ENCODE peak calls at places on chromosomes 7 and 10, in four cellular contexts. K, V, I and X are unnamed samples.
A peak's percentile ranks its signal among the peaks of the same experiment; 100 is the strongest.

GRCh38 chr7:138001529-138002095 is at the start of gene CREB3L2:
- DNase-seq in I (no peak), V (peak; percentile 57), K (peak; percentile 79), X (peak; percentile 30)

GRCh38 chr7:129644634-129645230 is 33.2 kb downstream of the NRF1 start:
- DNase-seq in I (no peak), K (peak; percentile 71), V (peak; percentile 68), X (no peak)

GRCh38 chr7:19377611-19378339 is 232.6 kb upstream of the FERD3L start:
- DNase-seq in V (peak; percentile 90), K (no peak), I (no peak), X (no peak)

GRCh38 chr10:83539528-83540308 is 599.6 kb upstream of the GHITM start:
- DNase-seq in K (no peak), I (peak; percentile 74), V (no peak), X (no peak)

GRCh38 chr7:158683541-158683940 is 21.1 kb downstream of the NCAPG2 start:
- DNase-seq in V (peak; percentile 26), K (no peak), I (no peak), X (no peak)

GRCh38 chr7:115600196-115600595 is 430.4 kb downstream of the TFEC start:
- DNase-seq in I (no peak), K (no peak), V (peak; percentile 28), X (no peak)

GRCh38 chr10:128263891-128264688 is 137.9 kb upstream of the MKI67 start:
- DNase-seq in I (no peak), V (peak; percentile 25), K (peak; percentile 50), X (peak; percentile 33)

GRCh38 chr7:158024881-158025280 is 562.7 kb downstream of the PTPRN2 start:
- DNase-seq in K (no peak), V (no peak), I (no peak), X (no peak)

GRCh38 chr7:130950741-130951140 is 216.7 kb upstream of the KLF14 start:
- DNase-seq in I (no peak), V (no peak), K (no peak), X (no peak)

GRCh38 chr7:130949550-130949949 is 215.5 kb upstream of the KLF14 start:
- DNase-seq in K (no peak), I (no peak), V (no peak), X (no peak)

GRCh38 chr7:130947792-130948580 is 214.0 kb upstream of the KLF14 start:
- DNase-seq in I (no peak), V (no peak), K (no peak), X (no peak)

GRCh38 chr7:130950054-130950453 is 216.0 kb upstream of the KLF14 start:
- DNase-seq in I (no peak), V (no peak), K (no peak), X (no peak)

DNA sequence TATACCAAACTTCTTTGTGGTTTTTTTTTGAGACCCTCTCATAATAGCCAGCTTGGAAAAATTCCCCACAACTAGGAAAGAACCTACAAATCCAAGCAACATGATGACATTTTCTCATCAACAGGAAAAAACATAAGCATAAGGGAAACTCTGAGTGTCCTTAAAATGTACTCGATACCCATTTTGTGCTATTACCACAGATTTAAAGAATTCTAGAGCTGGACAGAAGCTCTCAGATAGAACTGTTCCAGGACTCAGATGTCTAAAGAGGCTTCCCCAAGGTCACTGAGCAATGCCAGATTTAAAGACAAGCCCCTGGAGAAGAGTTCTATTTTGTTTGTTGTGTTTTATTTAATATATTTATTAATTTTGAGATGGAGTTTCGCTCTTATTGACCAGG is 214.9 kb upstream of the KLF14 start:
- DNase-seq in V (no peak), K (no peak), I (no peak), X (no peak)
- TF ChIP-seq ELK1 in V (no peak), K (no peak), I (no peak), X (no peak)

GRCh38 chr10:1538531-1539061 is 198.7 kb downstream of the ADARB2 start:
- DNase-seq in K (no peak), I (no peak), V (no peak), X (no peak)

GRCh38 chr10:1539216-1539615 is 198.1 kb downstream of the ADARB2 start:
- DNase-seq in K (no peak), I (no peak), V (no peak), X (no peak)

GRCh38 chr10:1540144-1540543 is 197.2 kb downstream of the ADARB2 start:
- DNase-seq in I (no peak), V (no peak), K (no peak), X (no peak)

GRCh38 chr10:1536341-1536740 is 201.0 kb downstream of the ADARB2 start:
- DNase-seq in I (no peak), V (no peak), K (no peak), X (no peak)

GRCh38 chr10:1538121-1538520 is 199.2 kb downstream of the ADARB2 start:
- DNase-seq in I (no peak), V (no peak), K (no peak), X (no peak)
- TF ChIP-seq ELK1 in I (no peak), V (no peak), K (no peak), X (no peak)

GRCh38 chr10:137031-137430 is 1.8 kb downstream of the ZMYND11 start:
- DNase-seq in I (no peak), K (peak; percentile 47), V (peak; percentile 7), X (peak; percentile 67)
- TF ChIP-seq ELK1 in I (no peak), K (no peak), V (no peak), X (no peak)

GRCh38 chr7:67301667-67302066 is 305.0 kb downstream of the TYW1 start:
- DNase-seq in K (peak; percentile 16), I (no peak), V (peak; percentile 25), X (no peak)
- TF ChIP-seq ELK1 in K (no peak), I (no peak), V (no peak), X (no peak)

GRCh38 chr10:122286872-122287271 is 15.8 kb downstream of the BTBD16 start:
- DNase-seq in K (no peak), I (no peak), V (peak; percentile 77), X (no peak)
- TF ChIP-seq ELK1 in K (no peak), I (no peak), V (no peak), X (no peak)